ENCODE peak calls at places on chromosomes 7 and 10, in four cellular contexts. J, V, I and N are unnamed samples.

GRCh38 chr10:102504976-102505300 is 1.2 kb downstream of the SUFU start:
- DNase-seq in J (no peak), V (no peak), I (no peak), N (no peak)

GRCh38 chr7:47709051-47709450 is 127.1 kb upstream of the TNS3 start:
- DNase-seq in J (no peak), V (no peak), I (no peak), N (no peak)

GRCh38 chr7:22419488-22419887 is 62.5 kb upstream of the RAPGEF5 start:
- DNase-seq in J (no peak), V (no peak), I (no peak), N (no peak)

GRCh38 chr7:124085168-124085567 is 52.3 kb upstream of the TMEM229A start:
- DNase-seq in J (no peak), V (no peak), I (no peak), N (peak)

GRCh38 chr7:43764807-43765491 is 6.5 kb downstream of the BLVRA start:
- DNase-seq in J (no peak), V (no peak), I (no peak), N (no peak)

GRCh38 chr7:21108182-21108581 is 319.7 kb upstream of the SP4 start:
- DNase-seq in J (no peak), V (no peak), I (no peak), N (no peak)

GRCh38 chr10:6737758-6738463 is 157.8 kb upstream of the PRKCQ start:
- DNase-seq in J (no peak), V (no peak), I (no peak), N (no peak)

GRCh38 chr7:26789481-26790175 is 74.8 kb downstream of the SKAP2 start:
- DNase-seq in J (no peak), V (no peak), I (no peak), N (no peak)

GRCh38 chr10:88879754-88880286 is at the start of gene STAMBPL1:
- DNase-seq in J (no peak), V (no peak), I (no peak), N (no peak)

GRCh38 chr10:69089638-69090599 is 2.0 kb downstream of the SRGN start:
- DNase-seq in J (no peak), V (no peak), I (no peak), N (no peak)
- H3K4me3 ChIP-seq in J (peak), V (peak), I (no peak), N (no peak)

DNA sequence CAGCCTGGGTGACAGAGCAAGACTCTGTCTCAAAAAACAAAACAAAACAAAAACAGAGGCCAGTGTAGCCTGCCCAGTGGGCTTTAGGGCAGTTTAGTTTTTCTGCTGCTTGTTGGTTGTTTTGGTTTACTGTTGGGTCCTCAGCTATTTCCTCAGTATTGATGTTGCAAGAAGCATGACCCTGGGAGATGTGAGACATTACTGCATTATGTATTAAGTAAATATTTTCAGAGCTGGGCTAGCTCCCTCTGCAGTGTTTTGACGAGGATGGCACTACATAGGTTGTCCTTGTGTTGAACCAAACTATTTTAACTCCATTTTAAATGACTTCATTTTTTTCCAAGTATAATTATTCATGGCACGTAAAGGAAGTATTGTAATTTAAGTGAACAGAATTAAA is 4.8 kb downstream of the AKAP9 start:
- DNase-seq in J (no peak), V (no peak), I (no peak), N (no peak)
- TF ChIP-seq CTCF in J (no peak), V (no peak), I (no peak), N (no peak)

GRCh38 chr7:1512781-1513656 is 8.8 kb upstream of the INTS1 start:
- DNase-seq in J (no peak), V (peak), I (no peak), N (no peak)
- H3K4me3 ChIP-seq in J (no peak), V (peak), I (no peak), N (no peak)

GRCh38 chr10:28532509-28533314 is at the start of gene WAC:
- DNase-seq in J (peak), V (peak), I (peak), N (peak)
- TF ChIP-seq CTCF in J (no peak), V (no peak), I (no peak), N (peak)

GRCh38 chr10:122021421-122021820 is 32.5 kb downstream of the TACC2 start:
- DNase-seq in J (no peak), V (no peak), I (peak), N (no peak)

GRCh38 chr10:122018951-122019413 is 30.0 kb downstream of the TACC2 start:
- DNase-seq in J (no peak), V (no peak), I (no peak), N (no peak)

GRCh38 chr10:122021828-122022227 is 32.9 kb downstream of the TACC2 start:
- DNase-seq in J (no peak), V (peak), I (no peak), N (no peak)

GRCh38 chr10:122019414-122019975 is 30.5 kb downstream of the TACC2 start:
- DNase-seq in J (peak), V (peak), I (no peak), N (no peak)

DNA sequence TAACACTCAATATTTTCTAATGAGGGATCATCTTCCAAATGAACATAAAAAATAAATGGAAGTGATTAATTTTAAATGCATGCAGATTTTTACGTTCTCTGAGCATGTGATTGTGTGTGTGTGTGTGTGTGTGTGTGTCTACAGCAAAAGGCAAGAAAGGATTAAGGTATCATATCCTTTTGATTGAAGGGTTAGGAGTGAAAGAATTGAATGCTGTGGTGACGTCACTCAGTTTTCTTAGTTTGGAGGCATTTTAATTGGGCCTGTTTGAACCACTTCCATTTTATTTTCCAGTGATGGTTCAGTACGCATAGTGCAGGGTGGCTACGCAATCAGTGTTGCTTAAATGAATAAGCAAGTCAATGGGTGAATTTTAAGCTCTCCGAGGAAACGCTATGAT is 31.2 kb downstream of the TACC2 start:
- DNase-seq in J (no peak), V (no peak), I (no peak), N (no peak)
- H3K4me3 ChIP-seq in J (peak), V (peak), I (no peak), N (no peak)

GRCh38 chr7:80732635-80733034 is 94.2 kb downstream of the CD36 start:
- DNase-seq in J (no peak), V (no peak), I (no peak), N (no peak)
- TF ChIP-seq CTCF in J (no peak), V (no peak), I (no peak), N (no peak)

GRCh38 chr10:5040010-5040635 is 36.5 kb upstream of the AKR1C2 start:
- DNase-seq in J (no peak), V (no peak), I (no peak), N (no peak)

GRCh38 chr10:5040781-5041470 is 37.3 kb upstream of the AKR1C2 start:
- DNase-seq in J (no peak), V (no peak), I (no peak), N (no peak)

GRCh38 chr10:5043716-5044115 is 40.1 kb upstream of the AKR1C2 start:
- DNase-seq in J (peak), V (no peak), I (no peak), N (no peak)

GRCh38 chr10:5042922-5043321 is 39.3 kb upstream of the AKR1C2 start:
- DNase-seq in J (no peak), V (no peak), I (no peak), N (no peak)

GRCh38 chr10:5041471-5042023 is 37.9 kb upstream of the AKR1C2 start:
- DNase-seq in J (no peak), V (no peak), I (no peak), N (no peak)
- H3K4me3 ChIP-seq in J (peak), V (no peak), I (no peak), N (no peak)

GRCh38 chr10:1468777-1469176 is 268.5 kb downstream of the ADARB2 start:
- DNase-seq in J (no peak), V (no peak), I (no peak), N (no peak)

GRCh38 chr10:1464866-1465265 is 272.5 kb downstream of the ADARB2 start:
- DNase-seq in J (no peak), V (no peak), I (no peak), N (no peak)

GRCh38 chr10:1467450-1467849 is 269.9 kb downstream of the ADARB2 start:
- DNase-seq in J (no peak), V (no peak), I (no peak), N (no peak)

GRCh38 chr10:1465421-1465902 is 271.9 kb downstream of the ADARB2 start:
- DNase-seq in J (no peak), V (no peak), I (no peak), N (no peak)

DNA sequence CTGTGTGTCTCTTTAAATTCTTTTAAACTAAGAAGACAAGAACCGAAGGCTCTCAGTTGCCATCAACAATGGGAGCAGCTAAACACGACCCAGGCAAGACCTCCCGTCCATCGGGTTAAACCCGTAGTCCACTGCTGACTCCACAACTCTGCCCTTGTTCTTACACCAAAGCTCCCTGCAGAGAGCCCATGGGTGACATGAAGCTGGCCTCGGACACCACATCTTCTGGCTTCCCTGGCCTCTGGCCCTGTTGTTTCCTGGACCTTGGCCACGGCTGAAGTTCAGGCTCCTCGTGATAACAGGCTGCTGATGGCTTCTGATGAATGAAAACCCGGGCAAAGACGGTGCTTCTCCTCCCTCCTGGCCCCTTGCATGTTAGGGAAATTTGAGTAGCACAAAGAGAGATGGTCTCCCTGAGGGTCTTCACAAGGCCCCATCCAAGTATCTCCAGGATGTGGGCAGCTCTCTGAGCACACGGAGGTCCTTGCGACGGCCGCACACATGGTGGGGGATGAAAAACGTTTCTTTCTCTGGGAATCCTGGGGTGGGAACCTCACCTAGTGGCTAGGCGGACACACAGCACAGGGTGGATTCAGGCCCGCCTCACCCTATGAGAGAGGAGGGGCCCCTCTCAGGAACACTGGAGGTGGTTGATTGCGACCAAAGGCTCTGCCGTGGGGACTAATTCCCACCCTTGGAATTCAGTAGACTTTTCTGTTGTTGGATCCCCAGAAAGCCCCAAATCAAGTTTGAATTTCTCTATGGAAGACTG is 271.1 kb downstream of the ADARB2 start:
- DNase-seq in J (no peak), V (no peak), I (no peak), N (no peak)
- TF ChIP-seq CTCF in J (no peak), V (no peak), I (no peak), N (no peak)

DNA sequence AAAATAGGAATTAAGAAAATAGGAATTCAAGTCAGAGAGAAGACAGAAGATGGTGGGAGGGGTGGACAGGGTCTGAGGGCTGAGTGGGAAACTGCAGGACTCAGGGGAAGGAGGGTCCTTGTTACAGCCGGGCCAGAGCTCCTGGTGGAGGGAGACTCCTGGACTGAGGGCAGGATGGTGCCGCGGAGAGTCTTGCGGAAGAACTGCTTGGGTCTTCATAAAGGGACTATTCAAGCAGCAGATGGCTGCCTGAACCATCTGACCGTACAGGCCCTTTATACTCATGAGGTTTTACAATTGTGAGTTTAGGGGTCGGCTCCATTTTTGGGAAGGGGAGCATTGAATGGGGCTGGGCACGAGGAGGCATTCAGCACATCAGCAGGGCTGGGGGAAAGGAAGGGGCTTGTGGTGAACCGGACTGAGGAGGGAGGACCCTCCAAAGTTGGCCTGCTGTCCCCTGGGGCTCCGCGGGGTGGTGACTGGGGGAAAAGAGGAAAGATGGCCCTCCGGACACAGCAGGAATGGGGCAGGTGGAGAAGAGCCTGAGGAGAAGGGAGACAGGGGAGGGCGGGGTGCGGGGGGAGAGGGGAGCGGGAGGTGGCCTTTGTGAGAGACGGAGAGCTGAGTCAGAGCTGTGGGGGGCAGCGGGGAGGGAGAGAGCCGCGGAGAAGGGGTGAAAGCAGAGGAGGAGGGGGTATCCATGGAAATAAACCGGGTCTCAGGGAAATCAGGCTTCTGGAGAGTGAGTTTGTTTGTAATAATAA is 1.5 kb downstream of the FAM131B start:
- DNase-seq in J (no peak), V (no peak), I (no peak), N (no peak)
- H3K4me3 ChIP-seq in J (no peak), V (no peak), I (no peak), N (no peak)

DNA sequence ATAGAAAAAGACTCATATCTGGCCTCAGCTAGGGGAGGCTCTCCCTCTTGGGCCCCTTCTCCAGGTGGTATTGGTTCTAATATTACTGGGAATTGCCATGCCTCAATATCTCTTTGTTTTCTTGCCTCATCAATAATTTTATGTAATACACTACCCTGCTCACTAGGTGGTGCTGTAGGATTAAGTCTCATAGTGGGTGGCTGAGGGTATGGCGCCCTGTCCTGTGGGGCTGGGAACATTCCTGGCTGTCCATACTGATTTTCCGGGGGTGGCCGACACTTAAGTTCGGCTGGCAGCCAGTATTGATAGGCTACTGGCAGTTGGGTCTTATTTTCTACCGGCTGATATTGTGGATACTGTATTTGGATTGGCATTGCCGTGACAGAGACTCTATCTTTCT is 9.0 kb upstream of the TAS2R3 start:
- DNase-seq in J (no peak), V (no peak), I (no peak), N (no peak)
- TF ChIP-seq CTCF in J (peak), V (no peak), I (peak), N (peak)